ENCODE peak calls at places on chromosomes 16 and 17, in six cellular contexts. B is stomach, C is K562, W is sigmoid colon, J is HL-60, Y is GM23338. I is an unnamed sample.

GRCh38 chr16:11005611-11005975 is 61.2 kb downstream of the CLEC16A start:
- DNase-seq in W (no peak), B (no peak), Y (no peak), C (no peak), J (no peak), I (no peak)

GRCh38 chr17:61837175-61838051 is 25.9 kb downstream of the BRIP1 start:
- DNase-seq in B (peak; percentile 65), J (peak; percentile 50), C (peak; percentile 45), Y (peak; percentile 83), W (no peak), I (no peak)

GRCh38 chr16:17467923-17468540 is 2.7 kb downstream of the XYLT1 start:
- DNase-seq in Y (peak; percentile 85), W (peak; percentile 94), J (peak; percentile 76), B (peak; percentile 67), C (no peak), I (peak; percentile 81)

GRCh38 chr17:28346199-28346580 is 10.6 kb downstream of the TNFAIP1 start:
- DNase-seq in J (no peak), Y (peak; percentile 35), W (no peak), C (no peak), B (no peak), I (no peak)

GRCh38 chr16:50502616-50503000 is 45.6 kb upstream of the NKD1 start:
- DNase-seq in J (no peak), B (no peak), C (no peak), Y (no peak), W (no peak), I (no peak)

GRCh38 chr16:3173892-3174617 is 13.9 kb upstream of the OR1F1 start:
- DNase-seq in J (peak; percentile 12), Y (peak; percentile 97), C (peak; percentile 69), W (peak; percentile 48), B (no peak), I (peak; percentile 41)

GRCh38 chr17:81832608-81833159 is 407 bp downstream of the MCRIP1 start:
- DNase-seq in J (no peak), C (peak; percentile 60), W (no peak), B (no peak), Y (peak; percentile 51), I (peak; percentile 91)

GRCh38 chr17:75927286-75927922 is 13.4 kb downstream of the FBF1 start:
- DNase-seq in Y (peak; percentile 80), C (peak; percentile 81), B (peak; percentile 54), W (no peak), J (peak; percentile 43), I (no peak)

GRCh38 chr16:66878067-66878466 is 2.2 kb upstream of the PDP2 start:
- DNase-seq in B (no peak), Y (no peak), J (peak; percentile 84), W (no peak), C (no peak), I (no peak)

GRCh38 chr16:28321700-28322411 is 29.5 kb downstream of the SBK1 start:
- DNase-seq in B (no peak), Y (peak; percentile 84), J (peak; percentile 23), C (peak; percentile 61), W (no peak), I (no peak)

GRCh38 chr16:49463529-49463928 is 89.9 kb downstream of the C16orf78 start:
- DNase-seq in W (peak; percentile 36), C (no peak), B (peak; percentile 44), Y (no peak), J (no peak), I (peak; percentile 82)

GRCh38 chr16:8855972-8856371 is 12.8 kb downstream of the CARHSP1 start:
- DNase-seq in W (peak; percentile 28), J (no peak), C (no peak), B (no peak), Y (no peak), I (peak; percentile 29)

GRCh38 chr16:9380221-9380620 is 288.8 kb downstream of the HAPSTR1 start:
- DNase-seq in W (no peak), B (no peak), Y (no peak), J (no peak), C (no peak), I (no peak)

GRCh38 chr17:39729280-39729851 is 966 bp downstream of the MIEN1 start:
- DNase-seq in Y (no peak), B (no peak), W (no peak), C (no peak), J (no peak), I (no peak)

GRCh38 chr16:67885976-67886375 is 1.3 kb downstream of the NRN1L start:
- DNase-seq in J (no peak), B (no peak), Y (no peak), W (no peak), C (no peak), I (no peak)

GRCh38 chr17:77120866-77121265 is 19.9 kb upstream of the SEC14L1 start:
- DNase-seq in B (no peak), J (no peak), W (no peak), C (no peak), Y (no peak), I (no peak)

GRCh38 chr16:15653227-15653626 is 3.2 kb downstream of the NDE1 start:
- DNase-seq in C (no peak), J (no peak), Y (no peak), W (peak; percentile 85), B (no peak), I (no peak)

GRCh38 chr16:14120335-14120734 is 49.2 kb downstream of the MRTFB start:
- DNase-seq in J (no peak), B (no peak), C (no peak), Y (no peak), W (no peak), I (no peak)

GRCh38 chr16:89410794-89411309 is 79.5 kb downstream of the ANKRD11 start:
- DNase-seq in J (no peak), C (no peak), Y (no peak), W (peak; percentile 78), B (peak; percentile 89), I (no peak)

GRCh38 chr17:76537288-76537577 is 276 bp downstream of the CYGB start:
- DNase-seq in Y (no peak), J (no peak), C (no peak), B (peak; percentile 52), W (no peak), I (peak; percentile 73)

GRCh38 chr17:51764387-51764971 is 394.0 kb downstream of the CA10 start:
- DNase-seq in W (peak; percentile 57), Y (peak; percentile 87), B (peak; percentile 41), C (peak; percentile 46), J (peak; percentile 54), I (no peak)

GRCh38 chr16:17578921-17579876 is 108.4 kb upstream of the XYLT1 start:
- DNase-seq in W (peak; percentile 69), J (peak; percentile 64), C (peak; percentile 60), B (peak; percentile 57), Y (peak; percentile 97), I (no peak)

DNA sequence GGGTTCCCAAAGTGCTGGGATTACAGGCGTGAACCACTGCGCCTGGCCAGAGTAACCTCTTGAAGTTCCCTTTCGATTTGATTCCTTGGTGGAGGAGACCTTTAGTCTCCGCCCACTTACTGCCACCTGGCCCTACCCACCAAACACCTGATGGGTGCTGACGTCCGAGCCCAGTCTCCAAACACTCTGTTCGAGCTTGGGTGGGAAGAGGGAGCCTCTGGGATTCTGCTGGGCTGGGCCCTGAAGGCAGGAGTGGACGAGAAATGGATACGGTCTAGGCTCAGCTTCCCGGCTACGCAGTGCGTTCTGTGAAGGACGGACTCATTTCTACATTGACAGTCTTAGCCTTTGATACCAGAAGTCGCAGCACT is 870 bp upstream of the ITGA3 start:
- DNase-seq in B (peak; percentile 87), C (no peak), Y (peak; percentile 84), W (no peak), J (no peak), I (no peak)
- TF ChIP-seq POLR2AphosphoS5 in B (peak; percentile 71), C (no peak), Y (peak; percentile 59), W (peak; percentile 64), J (no peak), I (no peak)

DNA sequence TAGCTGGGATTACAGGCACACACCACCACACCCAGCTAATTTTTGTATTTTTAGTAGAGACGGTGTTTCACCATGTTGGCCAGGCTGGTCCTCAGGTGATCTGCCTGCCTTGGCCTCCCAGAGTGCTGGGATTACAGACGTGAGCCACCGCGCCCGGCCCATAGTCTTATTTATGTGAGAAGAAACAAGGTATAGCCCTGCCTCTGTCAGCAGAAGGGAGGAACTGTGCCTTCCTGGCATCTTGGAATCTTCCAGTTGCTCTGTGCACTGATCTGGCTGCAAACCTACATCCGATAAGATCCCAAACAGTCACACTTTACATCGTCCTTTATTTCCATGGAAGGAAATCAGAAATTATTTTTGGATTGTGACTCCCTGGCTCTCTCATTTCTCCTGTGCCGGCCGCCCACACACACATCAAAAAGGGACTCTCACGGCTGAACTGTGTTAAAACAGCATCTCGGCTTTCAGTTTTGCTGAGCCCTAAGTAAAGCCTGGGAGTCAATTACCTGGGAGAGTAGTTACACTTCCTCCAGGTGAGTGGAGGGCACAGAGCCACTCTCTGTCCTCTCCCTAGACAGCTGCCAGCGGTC is 23.3 kb downstream of the WIPI1 start:
- DNase-seq in W (no peak), C (no peak), J (no peak), Y (no peak), B (no peak), I (peak; percentile 19)
- TF ChIP-seq POLR2AphosphoS5 in W (no peak), C (no peak), J (no peak), Y (no peak), B (no peak), I (no peak)

DNA sequence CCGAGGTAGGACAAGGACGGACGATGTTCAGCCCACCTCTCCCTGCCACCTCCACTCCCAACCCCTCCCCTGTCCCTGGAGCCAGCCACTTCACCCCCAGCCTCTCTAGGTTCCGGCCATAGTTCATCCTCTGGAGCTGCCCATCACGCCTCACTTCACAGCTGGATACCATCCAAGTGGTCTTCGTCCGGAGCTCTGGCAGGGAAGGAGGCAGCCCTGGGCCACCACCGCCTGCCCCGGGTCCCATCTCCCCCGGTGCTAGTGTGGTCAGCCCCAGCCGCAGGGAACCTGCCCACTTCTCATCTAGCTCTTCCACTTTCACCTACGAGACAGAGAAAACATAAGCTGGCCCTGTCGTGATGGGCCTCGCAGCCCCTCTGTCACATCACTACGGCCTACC is 6.3 kb upstream of the GPS2 start:
- DNase-seq in B (no peak), J (no peak), Y (no peak), W (no peak), C (no peak), I (no peak)
- TF ChIP-seq POLR2AphosphoS5 in B (no peak), J (no peak), Y (no peak), W (no peak), C (no peak), I (no peak)

GRCh38 chr17:68906638-68907037 is 48.6 kb downstream of the ABCA8 start:
- DNase-seq in J (no peak), B (no peak), W (no peak), Y (peak; percentile 42), C (no peak), I (no peak)

GRCh38 chr17:68908045-68908444 is 47.1 kb downstream of the ABCA8 start:
- DNase-seq in W (no peak), C (no peak), Y (no peak), B (no peak), J (no peak), I (no peak)

GRCh38 chr17:68910789-68911431 is 44.3 kb downstream of the ABCA8 start:
- DNase-seq in C (no peak), W (no peak), Y (no peak), B (no peak), J (no peak), I (no peak)

GRCh38 chr17:68910256-68910705 is 44.9 kb downstream of the ABCA8 start:
- DNase-seq in B (no peak), J (peak; percentile 4), C (no peak), W (peak; percentile 70), Y (peak; percentile 5), I (no peak)

DNA sequence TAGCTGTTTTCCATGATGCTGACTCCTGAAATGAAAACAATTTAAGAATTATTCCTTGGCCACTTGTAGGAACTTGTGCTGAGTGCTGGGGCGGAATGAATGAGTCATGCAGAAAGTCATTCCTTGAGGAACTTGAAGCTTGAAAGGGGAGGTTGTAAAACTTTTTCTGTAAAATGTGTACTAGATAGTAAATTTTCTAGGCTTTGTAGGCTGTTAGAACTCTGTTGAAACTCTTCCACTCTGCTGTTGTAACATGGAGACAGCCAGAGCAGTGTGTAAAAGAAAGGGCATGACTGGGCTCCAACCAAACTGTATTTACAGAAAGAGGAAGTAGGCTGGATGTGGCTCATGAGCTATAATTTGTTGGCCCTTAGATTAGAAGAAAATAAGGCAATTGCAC is 46.1 kb downstream of the ABCA8 start:
- DNase-seq in J (peak; percentile 91), B (no peak), C (peak; percentile 8), W (peak; percentile 87), Y (no peak), I (no peak)
- TF ChIP-seq POLR2AphosphoS5 in J (peak; percentile 32), B (peak; percentile 12), C (no peak), W (peak; percentile 44), Y (no peak), I (no peak)

I was measured in spleen.